ENCODE peak calls at places on chromosome 21, in four cellular contexts. E is gastrocnemius medialis, Y is esophagus squamous epithelium, S is upper lobe of left lung. N is an unnamed sample.

GRCh38 chr21:30072496-30072895 is 94.1 kb downstream of the CLDN17 start:
- DNase-seq in E (no peak), Y (no peak), S (no peak), N (no peak)

GRCh38 chr21:39071623-39072214 is 111.5 kb downstream of the PSMG1 start:
- DNase-seq in E (no peak), Y (no peak), S (no peak), N (no peak)

GRCh38 chr21:23014021-23014420 is 2015.8 kb downstream of the NCAM2 start:
- DNase-seq in E (no peak), Y (no peak), S (no peak), N (no peak)

GRCh38 chr21:33434770-33435360 is 31.7 kb downstream of the IFNGR2 start:
- DNase-seq in E (no peak), Y (no peak), S (no peak), N (no peak)

GRCh38 chr21:14866859-14867560 is 197.8 kb downstream of the NRIP1 start:
- DNase-seq in E (no peak), Y (no peak), S (no peak), N (no peak)

GRCh38 chr21:16323586-16323985 is 593.8 kb downstream of the USP25 start:
- DNase-seq in E (no peak), Y (no peak), S (no peak), N (no peak)

GRCh38 chr21:45767071-45768006 is 123.8 kb downstream of the PCBP3 start:
- DNase-seq in E (no peak), Y (no peak), S (no peak), N (no peak)

GRCh38 chr21:16742116-16742515 is 770.7 kb upstream of the CXADR start:
- DNase-seq in E (no peak), Y (no peak), S (no peak), N (peak; percentile 65)

GRCh38 chr21:40153351-40153750 is 286.1 kb downstream of the PCP4 start:
- DNase-seq in E (no peak), Y (no peak), S (no peak), N (no peak)

GRCh38 chr21:25562660-25563059 is 44.6 kb downstream of the MRPL39 start:
- DNase-seq in E (no peak), Y (no peak), S (no peak), N (no peak)

GRCh38 chr21:38349111-38349746 is 92.4 kb downstream of the KCNJ15 start:
- DNase-seq in E (no peak), Y (no peak), S (no peak), N (no peak)

GRCh38 chr21:38659936-38660332 is 145.8 kb upstream of the ETS2 start:
- DNase-seq in E (no peak), Y (no peak), S (no peak), N (no peak)

GRCh38 chr21:33007747-33008146 is 18.0 kb upstream of the OLIG2 start:
- DNase-seq in E (no peak), Y (no peak), S (no peak), N (no peak)

GRCh38 chr21:36835383-36835795 is 131.1 kb downstream of the HLCS start:
- DNase-seq in E (peak; percentile 96), Y (no peak), S (no peak), N (no peak)

GRCh38 chr21:15732290-15732995 is 2.7 kb downstream of the USP25 start:
- DNase-seq in E (no peak), Y (no peak), S (no peak), N (no peak)

GRCh38 chr21:45982256-45982757 is 737 bp downstream of the COL6A1 start:
- DNase-seq in E (peak; percentile 19), Y (no peak), S (peak; percentile 73), N (peak; percentile 51)

GRCh38 chr21:25456672-25457071 is 150.6 kb downstream of the MRPL39 start:
- DNase-seq in E (no peak), Y (no peak), S (no peak), N (no peak)

GRCh38 chr21:33360871-33361602 is 36.3 kb downstream of the IFNAR1 start:
- DNase-seq in E (peak; percentile 66), Y (no peak), S (no peak), N (peak; percentile 73)

GRCh38 chr21:33025106-33025470 is 647 bp upstream of the OLIG2 start:
- DNase-seq in E (no peak), Y (no peak), S (peak; percentile 48), N (no peak)

GRCh38 chr21:46021978-46022544 is 40.5 kb downstream of the COL6A1 start:
- DNase-seq in E (peak; percentile 69), Y (no peak), S (peak; percentile 76), N (peak; percentile 73)

GRCh38 chr21:35222541-35222941 is 173.4 kb upstream of the RUNX1 start:
- DNase-seq in E (peak; percentile 40), Y (no peak), S (no peak), N (no peak)

GRCh38 chr21:40231979-40232378 is 364.7 kb downstream of the PCP4 start:
- DNase-seq in E (no peak), Y (no peak), S (no peak), N (no peak)

GRCh38 chr21:37780991-37781983 is 135.0 kb downstream of the KCNJ6 start:
- DNase-seq in E (no peak), Y (no peak), S (no peak), N (no peak)

GRCh38 chr21:38806942-38807284 is 1.2 kb downstream of the ETS2 start:
- DNase-seq in E (no peak), Y (no peak), S (no peak), N (no peak)

GRCh38 chr21:15539376-15539775 is 190.4 kb upstream of the USP25 start:
- DNase-seq in E (no peak), Y (no peak), S (no peak), N (no peak)

GRCh38 chr21:20997308-20997632 is 939 bp upstream of the NCAM2 start:
- DNase-seq in E (no peak), Y (no peak), S (peak; percentile 47), N (no peak)

GRCh38 chr21:20998456-20998789 is 214 bp downstream of the NCAM2 start:
- DNase-seq in E (no peak), Y (no peak), S (no peak), N (no peak)

GRCh38 chr21:20994790-20995189 is 3.4 kb upstream of the NCAM2 start:
- DNase-seq in E (no peak), Y (no peak), S (no peak), N (no peak)

GRCh38 chr21:20997633-20998455 is at the start of gene NCAM2:
- DNase-seq in E (peak; percentile 20), Y (no peak), S (peak; percentile 95), N (peak; percentile 40)

DNA sequence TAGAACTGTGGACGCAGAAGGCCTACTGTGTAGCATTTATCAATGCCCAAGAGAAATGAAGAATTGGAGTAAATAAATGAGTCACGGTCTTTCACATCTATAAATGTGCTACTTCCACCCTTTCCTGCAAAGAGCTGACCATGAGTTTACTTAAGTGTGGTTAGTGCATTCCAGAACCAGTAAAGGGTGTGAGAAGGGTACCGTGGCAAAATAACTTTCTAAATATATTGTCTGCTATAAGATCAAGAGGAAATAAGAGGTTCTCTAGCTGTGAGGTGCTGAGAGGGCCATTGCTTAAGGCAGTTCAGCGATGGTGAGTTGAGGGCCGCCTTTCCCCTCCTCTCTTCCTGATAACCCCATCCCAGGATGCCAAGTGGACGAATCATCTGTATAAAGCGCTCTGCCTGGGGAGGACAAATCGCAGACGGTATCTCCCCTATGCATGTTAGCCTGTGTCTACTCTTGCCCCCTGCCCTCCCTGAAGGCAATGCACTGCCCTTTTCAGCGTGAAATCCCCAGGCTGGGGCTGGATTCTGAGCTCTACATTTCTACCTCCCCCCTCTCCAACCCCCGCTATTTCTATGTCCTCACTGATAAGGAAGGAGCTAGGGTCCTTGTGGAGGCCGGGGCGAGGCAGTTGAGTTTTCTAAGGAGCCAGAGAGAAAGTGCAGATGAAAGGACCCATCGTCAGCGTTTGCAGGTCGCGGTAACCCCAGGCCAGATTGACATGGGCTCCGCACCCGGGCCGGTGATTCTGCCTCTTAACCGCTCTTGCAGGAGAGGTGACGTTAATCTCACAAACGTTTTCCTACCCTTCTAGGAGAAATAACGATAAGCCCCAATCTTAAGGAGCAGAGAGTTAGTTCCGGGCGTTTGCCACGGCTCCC is 1.5 kb upstream of the NCAM2 start:
- DNase-seq in E (no peak), Y (no peak), S (peak; percentile 13), N (no peak)
- H3K4me3 ChIP-seq in E (peak overlapping the region; percentile 52), Y (peak overlapping the region; percentile 72), S (peak overlapping the region; percentile 56), N (peak overlapping the region; percentile 46)

GRCh38 chr21:28910280-28910887 is 82.3 kb downstream of the LTN1 start:
- DNase-seq in E (no peak), Y (no peak), S (no peak), N (no peak)
- TF ChIP-seq POLR2A in E (no peak), Y (no peak), S (no peak), N (no peak)

GRCh38 chr21:43289442-43289841 is 120.6 kb downstream of the CRYAA start:
- DNase-seq in E (no peak), Y (no peak), S (no peak), N (no peak)

GRCh38 chr21:43286196-43286595 is 117.4 kb downstream of the CRYAA start:
- DNase-seq in E (no peak), Y (no peak), S (no peak), N (no peak)

GRCh38 chr21:43289966-43290365 is 121.2 kb downstream of the CRYAA start:
- DNase-seq in E (no peak), Y (no peak), S (no peak), N (no peak)

GRCh38 chr21:43287974-43288755 is 119.4 kb downstream of the CRYAA start:
- DNase-seq in E (no peak), Y (no peak), S (peak; percentile 57), N (no peak)

DNA sequence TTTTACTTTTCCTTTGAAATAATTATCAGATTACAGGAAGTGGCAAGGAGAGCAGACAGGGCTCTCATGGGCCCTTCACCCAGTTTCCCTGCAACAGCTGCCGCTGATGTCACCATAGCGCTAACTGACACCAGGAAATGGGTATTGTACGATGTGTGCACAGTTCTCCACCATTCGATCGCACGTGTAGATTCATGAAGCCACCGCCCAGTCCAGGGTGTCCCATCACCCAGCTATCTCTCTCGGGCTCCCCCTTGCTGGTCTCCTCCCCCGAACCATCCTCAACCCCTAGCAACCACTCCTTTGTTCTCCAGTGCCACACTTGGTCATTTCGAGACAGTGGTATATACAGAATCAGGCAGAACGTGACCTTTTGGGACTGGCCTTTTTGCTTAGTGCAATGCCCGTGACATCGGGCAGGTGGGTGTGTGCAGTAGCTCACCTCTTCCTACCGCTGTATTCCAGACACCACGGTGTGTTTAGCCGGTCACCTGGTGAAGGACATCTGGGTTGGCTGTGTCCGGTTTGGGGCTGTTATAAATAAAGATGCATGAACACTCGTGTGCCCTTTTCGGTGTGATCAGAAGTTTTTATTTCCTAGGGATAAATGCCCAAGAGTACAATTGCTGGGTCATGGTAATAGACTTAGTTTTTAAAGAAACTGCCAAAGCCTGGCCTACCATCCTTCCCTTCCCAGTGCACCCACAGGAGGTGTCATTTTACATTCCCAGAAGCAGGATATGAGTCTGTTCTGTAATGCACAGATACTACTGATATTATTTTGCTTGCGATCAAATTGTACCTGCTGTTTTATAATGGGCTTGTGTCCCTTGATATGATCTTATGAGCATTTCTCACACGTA is 118.5 kb downstream of the CRYAA start:
- DNase-seq in E (no peak), Y (no peak), S (no peak), N (no peak)
- H3K4me3 ChIP-seq in E (no peak overlapping the region), Y (no peak overlapping the region), S (no peak overlapping the region), N (no peak overlapping the region)

DNA sequence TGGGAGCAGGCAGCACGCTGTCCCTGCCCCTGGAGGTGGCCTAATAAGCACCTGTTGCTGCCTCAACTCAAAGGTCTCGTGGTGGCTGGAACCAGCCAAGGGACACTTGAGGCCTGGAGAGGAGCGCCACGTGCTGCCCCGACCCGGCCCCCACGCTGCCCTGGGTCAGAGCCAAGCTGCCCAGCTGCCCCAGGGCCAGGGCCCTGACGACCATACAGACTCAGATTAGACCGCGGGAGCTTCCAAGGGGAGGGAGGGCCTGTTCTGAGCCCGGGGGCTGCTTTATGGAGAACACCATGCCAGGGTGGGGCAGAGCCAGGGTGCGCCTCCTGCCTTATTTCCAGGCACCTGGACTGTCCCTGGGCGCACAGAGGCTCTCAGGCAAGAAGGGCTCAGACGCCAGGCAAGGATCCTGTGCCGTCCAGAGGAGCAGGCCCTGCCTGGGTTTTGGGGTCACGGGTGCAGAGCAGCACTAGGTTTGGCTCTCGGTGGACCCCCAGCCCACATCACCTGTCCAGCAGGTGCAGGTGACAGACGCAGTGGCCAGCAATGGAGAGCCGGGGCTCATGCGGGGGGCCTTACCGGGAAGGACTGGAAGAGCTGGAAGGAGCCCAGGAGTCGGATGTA is 18.6 kb downstream of the KRTAP10-1 start:
- DNase-seq in E (no peak), Y (no peak), S (no peak), N (no peak)
- TF ChIP-seq POLR2A in E (no peak), Y (no peak), S (no peak), N (no peak)